ENCODE peak calls at places on chromosomes 5 and 9, in ten cellular contexts. G, O, K, L, N, Y, Z, D, F and I are unnamed samples.

GRCh38 chr5:115947260-115947659 is 15.0 kb upstream of the LVRN start:
- DNase-seq in Y (no peak), F (no peak), N (no peak), K (no peak), D (no peak), Z (no peak), G (no peak), O (no peak), L (no peak), I (no peak)

GRCh38 chr9:108665856-108666784 is 189.7 kb downstream of the ACTL7B start:
- DNase-seq in G (no peak), L (no peak), K (no peak), F (no peak), O (no peak), Z (no peak), N (no peak), Y (no peak), D (no peak), I (no peak)

GRCh38 chr9:22238809-22239684 is 207.6 kb upstream of the DMRTA1 start:
- DNase-seq in L (no peak), Z (no peak), D (no peak), G (peak; percentile 74), O (no peak), N (no peak), K (no peak), Y (no peak), F (no peak), I (no peak)

GRCh38 chr5:23588841-23589240 is 81.4 kb downstream of the PRDM9 start:
- DNase-seq in O (no peak), Y (no peak), N (no peak), L (no peak), D (no peak), G (no peak), F (no peak), Z (no peak), K (no peak), I (no peak)

GRCh38 chr9:36050472-36050871 is 13.8 kb downstream of the RECK start:
- DNase-seq in N (no peak), Z (no peak), L (no peak), K (no peak), Y (no peak), G (no peak), O (no peak), F (no peak), D (no peak), I (no peak)

GRCh38 chr5:112694853-112695709 is 42.6 kb upstream of the APC start:
- DNase-seq in L (no peak), F (no peak), K (no peak), D (no peak), O (no peak), G (no peak), Y (no peak), N (no peak), Z (no peak), I (no peak)

GRCh38 chr5:151130922-151131891 is 26.4 kb downstream of the ANXA6 start:
- DNase-seq in L (no peak), Z (no peak), K (no peak), F (no peak), G (no peak), Y (no peak), D (no peak), O (no peak), N (peak; percentile 64), I (no peak)

GRCh38 chr5:33509036-33509435 is 68.3 kb downstream of the TARS1 start:
- DNase-seq in N (no peak), Y (no peak), Z (no peak), F (no peak), G (no peak), K (no peak), O (no peak), L (no peak), D (no peak), I (no peak)

GRCh38 chr9:69066955-69067354 is 31.4 kb downstream of the FXN start:
- DNase-seq in L (peak; percentile 72), D (no peak), O (no peak), Y (no peak), G (no peak), Z (no peak), N (no peak), K (peak; percentile 84), F (no peak), I (no peak)

GRCh38 chr5:137118629-137119028 is 380.5 kb downstream of the SPOCK1 start:
- DNase-seq in Y (no peak), K (no peak), N (no peak), G (no peak), L (no peak), Z (no peak), D (no peak), F (no peak), O (no peak), I (no peak)

GRCh38 chr5:146047396-146047795 is 58.0 kb downstream of the PLAC8L1 start:
- DNase-seq in K (no peak), F (no peak), D (no peak), O (no peak), G (no peak), L (no peak), Y (no peak), N (no peak), Z (no peak), I (no peak)

GRCh38 chr5:78512440-78512839 is 136.1 kb downstream of the LHFPL2 start:
- DNase-seq in O (no peak), Y (no peak), K (no peak), L (no peak), F (no peak), G (no peak), Z (no peak), D (no peak), N (no peak), I (no peak)

GRCh38 chr5:78509145-78509865 is 139.3 kb downstream of the LHFPL2 start:
- DNase-seq in K (no peak), O (no peak), Z (no peak), Y (no peak), F (no peak), D (no peak), N (no peak), L (no peak), G (no peak), I (no peak)

GRCh38 chr5:78508231-78508765 is 140.3 kb downstream of the LHFPL2 start:
- DNase-seq in Z (no peak), N (no peak), K (no peak), G (no peak), Y (no peak), O (no peak), L (no peak), F (no peak), D (no peak), I (no peak)

GRCh38 chr5:78511116-78511906 is 137.3 kb downstream of the LHFPL2 start:
- DNase-seq in G (no peak), O (no peak), Z (no peak), D (no peak), L (no peak), F (peak; percentile 67), K (no peak), N (no peak), Y (no peak), I (no peak)

GRCh38 chr5:78509884-78510769 is 138.4 kb downstream of the LHFPL2 start:
- DNase-seq in L (peak; percentile 74), N (peak; percentile 60), Y (peak; percentile 81), G (no peak), K (peak; percentile 76), D (peak; percentile 81), Z (no peak), F (peak; percentile 70), O (peak; percentile 81), I (no peak)
- TF ChIP-seq CTCF in L (no peak), N (no peak), Y (no peak), G (no peak), K (peak; percentile 58), D (peak; percentile 46), Z (no peak), F (no peak), O (no peak), I (no peak)

GRCh38 chr9:37295796-37296195 is 126.7 kb upstream of the GRHPR start:
- DNase-seq in O (no peak), D (no peak), Y (no peak), F (no peak), Z (no peak), K (no peak), L (no peak), N (no peak), G (no peak), I (no peak)
- TF ChIP-seq CTCF in O (no peak), D (no peak), Y (no peak), F (no peak), Z (peak; percentile 43), K (peak; percentile 62), L (no peak), N (no peak), G (peak; percentile 18), I (no peak)

DNA sequence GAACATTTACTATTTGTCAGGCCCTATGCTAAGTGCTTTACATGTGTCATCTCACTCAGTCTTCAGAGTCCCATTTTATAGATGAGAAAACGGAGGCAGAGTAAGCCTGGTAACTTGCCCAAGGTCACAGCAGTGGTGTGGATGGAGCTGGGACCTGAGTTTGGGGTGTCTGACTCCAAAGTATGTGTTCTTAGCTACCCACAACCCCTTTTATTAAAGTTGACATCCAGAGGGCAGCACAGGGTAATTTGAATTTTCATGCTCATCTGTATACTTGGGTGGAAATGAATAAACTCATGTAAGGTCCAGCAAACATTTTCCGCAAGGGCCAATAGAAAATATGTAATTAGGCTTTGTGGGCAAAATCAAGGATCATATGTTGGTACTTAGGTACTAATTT is 93.4 kb upstream of the SLC25A48 start:
- DNase-seq in L (no peak), F (no peak), O (no peak), D (no peak), Y (no peak), K (peak; percentile 6), Z (no peak), N (no peak), G (no peak), I (peak; percentile 10)
- TF ChIP-seq CTCF in L (no peak), F (no peak), O (no peak), D (no peak), Y (no peak), K (no peak), Z (no peak), N (no peak), G (no peak), I (no peak)

GRCh38 chr5:126780165-126780827 is 3.4 kb downstream of the LMNB1 start:
- DNase-seq in F (peak; percentile 38), K (peak; percentile 39), N (peak; percentile 50), D (no peak), Y (no peak), O (no peak), L (peak; percentile 28), Z (peak; percentile 59), G (peak; percentile 72), I (peak; percentile 70)

GRCh38 chr5:126778675-126779403 is 1.9 kb downstream of the LMNB1 start:
- DNase-seq in L (no peak), G (no peak), Y (no peak), K (no peak), F (no peak), Z (no peak), N (peak; percentile 6), O (no peak), D (no peak), I (no peak)

GRCh38 chr5:126776499-126777256 is at the start of gene LMNB1:
- DNase-seq in O (peak; percentile 96), L (peak; percentile 97), N (peak; percentile 99), K (peak; percentile 98), D (peak; percentile 94), Y (peak; percentile 94), Z (peak; percentile 95), G (peak; percentile 98), F (peak; percentile 91), I (peak; percentile 97)

GRCh38 chr5:126777974-126778674 is 1.2 kb downstream of the LMNB1 start:
- DNase-seq in L (peak; percentile 94), K (peak; percentile 97), Z (peak; percentile 86), F (peak; percentile 77), G (peak; percentile 96), O (peak; percentile 88), D (peak; percentile 84), Y (peak; percentile 82), N (peak; percentile 97), I (peak; percentile 93)

GRCh38 chr5:126777257-126777973 is 479 bp downstream of the LMNB1 start:
- DNase-seq in O (no peak), G (peak; percentile 72), K (peak; percentile 41), Y (peak; percentile 47), F (no peak), N (peak; percentile 56), D (peak; percentile 33), L (peak; percentile 60), Z (peak; percentile 63), I (peak; percentile 86)
- TF ChIP-seq CTCF in O (no peak), G (peak; percentile 5), K (peak; percentile 25), Y (no peak), F (no peak), N (no peak), D (peak; percentile 30), L (peak; percentile 26), Z (no peak), I (peak; percentile 51)